ENCODE peak calls at places on chromosome 3, in four cellular contexts. E, U, Z and R are unnamed samples. For H4K20me1, the result is how much of the 10 kb centered on the place peaks cover.

GRCh38 chr3:58179235-58180098 is 31.3 kb downstream of the DNASE1L3 start:
- DNase-seq in U (no peak), Z (no peak), E (no peak), R (peak)

GRCh38 chr3:186182850-186183249 is 74.0 kb upstream of the ETV5 start:
- DNase-seq in Z (no peak), E (no peak), U (no peak), R (no peak)

GRCh38 chr3:177197934-177198484 is 727 bp upstream of the TBL1XR1 start:
- DNase-seq in Z (no peak), E (no peak), U (no peak), R (no peak)

GRCh38 chr3:138016065-138016464 is 6.1 kb downstream of the CLDN18 start:
- DNase-seq in E (no peak), Z (no peak), U (no peak), R (no peak)

GRCh38 chr3:142275856-142276255 is 50.5 kb upstream of the GK5 start:
- DNase-seq in E (no peak), Z (peak), U (no peak), R (no peak)

GRCh38 chr3:135514064-135514455 is 451.5 kb upstream of the PPP2R3A start:
- DNase-seq in E (peak), Z (no peak), U (no peak), R (no peak)

GRCh38 chr3:49170744-49171118 is 667 bp upstream of the KLHDC8B start:
- DNase-seq in E (no peak), U (no peak), Z (no peak), R (peak)

GRCh38 chr3:13070622-13071021 is 2.6 kb downstream of the IQSEC1 start:
- DNase-seq in E (peak), U (no peak), Z (no peak), R (no peak)

GRCh38 chr3:66392512-66392911 is 108.3 kb downstream of the LRIG1 start:
- DNase-seq in Z (no peak), E (no peak), U (no peak), R (no peak)

GRCh38 chr3:113147608-113148306 is 63.6 kb upstream of the BOC start:
- DNase-seq in U (no peak), E (no peak), Z (no peak), R (no peak)

GRCh38 chr3:39278616-39278935 is 1.3 kb downstream of the CX3CR1 start:
- DNase-seq in Z (no peak), E (no peak), U (no peak), R (no peak)

GRCh38 chr3:19221081-19221480 is 72.8 kb downstream of the KCNH8 start:
- DNase-seq in E (no peak), Z (no peak), U (no peak), R (no peak)

GRCh38 chr3:24704496-24704895 is 209.8 kb upstream of the THRB start:
- DNase-seq in U (no peak), E (no peak), Z (no peak), R (no peak)

GRCh38 chr3:98991393-98991792 is 89.9 kb upstream of the DCBLD2 start:
- DNase-seq in Z (no peak), E (no peak), U (peak), R (no peak)

GRCh38 chr3:95923496-95924210 is 890.7 kb upstream of the EPHA6 start:
- DNase-seq in U (no peak), E (no peak), Z (peak), R (peak)

GRCh38 chr3:141279074-141279945 is 47.7 kb downstream of the PXYLP1 start:
- DNase-seq in E (peak), Z (peak), U (peak), R (no peak)

GRCh38 chr3:50245831-50246516 is 10.0 kb downstream of the GNAI2 start:
- DNase-seq in Z (peak), U (peak), E (peak), R (peak)

GRCh38 chr3:77320514-77320913 is 280.6 kb downstream of the ROBO2 start:
- DNase-seq in E (peak), U (peak), Z (peak), R (no peak)

GRCh38 chr3:121482651-121483050 is 63.1 kb downstream of the POLQ start:
- DNase-seq in U (no peak), Z (peak), E (no peak), R (peak)

GRCh38 chr3:16798738-16799137 is 86.0 kb upstream of the PLCL2 start:
- DNase-seq in U (no peak), Z (no peak), E (no peak), R (no peak)

GRCh38 chr3:29183346-29184087 is 97.4 kb upstream of the RBMS3 start:
- DNase-seq in E (no peak), Z (peak), U (no peak), R (no peak)

GRCh38 chr3:98701276-98701675 is 61.9 kb upstream of the ST3GAL6 start:
- DNase-seq in E (no peak), U (no peak), Z (no peak), R (no peak)

GRCh38 chr3:49509028-49509561 is 39.0 kb downstream of the DAG1 start:
- DNase-seq in E (no peak), U (no peak), Z (no peak), R (no peak)

GRCh38 chr3:159619341-159619885 is 369.2 kb upstream of the IL12A start:
- DNase-seq in U (no peak), E (peak), Z (peak), R (no peak)

GRCh38 chr3:172467170-172467824 is 19.0 kb upstream of the GHSR start:
- DNase-seq in Z (peak), U (no peak), E (no peak), R (no peak)

GRCh38 chr3:6743067-6743720 is 117.7 kb upstream of the GRM7 start:
- DNase-seq in U (no peak), Z (no peak), E (no peak), R (no peak)
- H2AFZ ChIP-seq in U (no peak), Z (no peak), E (no peak), R (no peak)

GRCh38 chr3:45181496-45181895 is 35.3 kb upstream of the CDCP1 start:
- DNase-seq in Z (no peak), E (no peak), U (no peak), R (no peak)
- H4K20me1 ChIP-seq in Z (under half), E (under half), U (under half), R (under half)

GRCh38 chr3:169134194-169134593 is 529.3 kb downstream of the MECOM start:
- DNase-seq in E (no peak), Z (no peak), U (no peak), R (no peak)
- H2AFZ ChIP-seq in E (no peak), Z (no peak), U (no peak), R (no peak)

GRCh38 chr3:120062474-120062873 is 31.8 kb downstream of the GSK3B start:
- DNase-seq in Z (peak), U (peak), E (no peak), R (no peak)
- H4K20me1 ChIP-seq in Z (half or more), U (half or more), E (half or more), R (half or more)

DNA sequence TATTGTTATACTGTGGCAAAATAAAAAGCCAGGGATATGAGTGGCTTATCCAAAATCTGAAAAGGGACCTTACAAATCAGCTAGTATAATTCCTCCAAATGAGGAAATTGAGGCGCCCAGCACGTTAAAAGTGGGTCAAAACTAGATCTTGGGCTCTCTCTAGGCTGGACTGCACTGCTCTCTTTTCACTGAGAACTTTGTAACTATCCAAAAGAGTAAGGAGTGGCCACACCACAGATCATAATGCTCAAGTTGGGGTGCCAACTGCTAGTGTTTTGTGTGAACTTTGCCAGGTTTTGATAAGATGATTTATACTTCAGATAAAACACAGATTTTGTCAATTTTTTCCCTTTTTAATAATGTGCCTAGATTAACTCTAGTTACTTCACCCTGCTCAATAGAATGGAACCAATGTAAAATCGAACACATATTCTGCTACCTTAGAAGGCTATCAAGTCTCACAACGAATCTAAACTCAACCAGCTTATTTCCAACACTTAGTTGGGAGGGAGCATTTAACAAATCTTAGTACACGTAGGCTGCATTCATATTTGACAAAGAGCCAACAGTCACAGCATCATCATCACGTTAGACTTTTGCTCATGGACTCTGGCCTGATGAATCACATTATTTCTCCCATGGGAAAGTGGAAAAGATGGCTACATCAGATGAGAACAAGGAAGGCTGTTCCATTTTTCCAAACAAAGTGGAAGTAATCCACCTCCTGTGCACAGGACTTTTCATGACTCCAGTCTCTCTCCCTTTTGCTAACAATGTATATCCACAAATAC is 64.4 kb downstream of the ABI3BP start:
- DNase-seq in Z (peak), E (no peak), U (no peak), R (no peak)
- H2AFZ ChIP-seq in Z (no peak), E (peak), U (no peak), R (peak)